ENCODE peak calls at places on chromosome 9, in nine cellular contexts. U is astrocyte of the spinal cord, E is T-helper 17 cell, Y is NCI-H69, F is uterus, A is NCI-H748 treated with DMSO at 0.1 percent for 48 hours, Z is OCI-LY7, O is Right ventricle myocardium inferior, J is Calu3. D is an unnamed sample.

GRCh38 chr9:136086951-136087740 is 7.9 kb downstream of the NACC2 start:
- DNase-seq in Z (no peak), F (no peak), O (no peak), J (no peak), E (no peak), A (no peak), U (no peak), Y (no peak), D (no peak)

GRCh38 chr9:75574569-75574968 is 315.9 kb upstream of the PCSK5 start:
- DNase-seq in U (no peak), O (no peak), J (no peak), Y (no peak), Z (no peak), A (no peak), F (no peak), E (no peak), D (no peak)

GRCh38 chr9:94675008-94675841 is 35.9 kb upstream of the FBP1 start:
- DNase-seq in Z (no peak), U (peak), J (no peak), O (no peak), A (no peak), Y (no peak), E (no peak), F (no peak), D (no peak)

GRCh38 chr9:95313010-95313498 is 4.5 kb downstream of the FANCC start:
- DNase-seq in J (no peak), U (peak), A (peak), E (no peak), O (peak), F (peak), Y (peak), Z (no peak), D (peak)

GRCh38 chr9:5976668-5977397 is 38.6 kb downstream of the RANBP6 start:
- DNase-seq in Z (no peak), O (no peak), J (no peak), F (no peak), E (no peak), A (no peak), U (no peak), Y (no peak), D (no peak)

GRCh38 chr9:79395691-79396558 is 175.8 kb upstream of the TLE4 start:
- DNase-seq in E (no peak), J (no peak), O (no peak), A (no peak), U (no peak), Z (no peak), F (no peak), Y (peak), D (no peak)

GRCh38 chr9:36597412-36598178 is 24.9 kb downstream of the MELK start:
- DNase-seq in U (peak), F (no peak), Z (peak), A (no peak), E (no peak), J (no peak), Y (peak), O (no peak), D (no peak)

GRCh38 chr9:113616716-113617496 is 153.4 kb downstream of the RGS3 start:
- DNase-seq in A (no peak), U (no peak), E (no peak), Z (no peak), F (no peak), Y (no peak), J (no peak), O (no peak), D (no peak)

GRCh38 chr9:112664541-112664940 is 53.4 kb downstream of the INIP start:
- DNase-seq in U (peak), F (no peak), A (no peak), J (no peak), Z (no peak), Y (no peak), O (no peak), E (no peak), D (no peak)

GRCh38 chr9:132556701-132557100 is 25.7 kb upstream of the BARHL1 start:
- DNase-seq in J (no peak), O (no peak), Y (no peak), U (no peak), E (no peak), F (no peak), Z (no peak), A (no peak), D (no peak)

GRCh38 chr9:95772320-95773060 is 103.0 kb upstream of the ERCC6L2 start:
- DNase-seq in F (peak), J (peak), A (no peak), O (no peak), Z (no peak), E (no peak), Y (no peak), U (peak), D (no peak)

D was measured in trophoblast cell.